ENCODE peak calls at places on chromosomes 3 and 15, in four cellular contexts. M is T-cell, G is foreskin melanocyte, U is activated gamma-delta T cell treated with Interleukin-2 at 50 U/mL for 16 hours. X is an unnamed sample.

GRCh38 chr3:128346562-128346961 is 120.1 kb downstream of the DNAJB8 start:
- DNase-seq in M (no peak), G (no peak), U (no peak), X (no peak)

GRCh38 chr3:23822559-23822958 is 16.8 kb downstream of the UBE2E1 start:
- DNase-seq in M (no peak), G (no peak), U (no peak), X (no peak)

GRCh38 chr3:19221081-19221480 is 72.8 kb downstream of the KCNH8 start:
- DNase-seq in M (no peak), G (no peak), U (no peak), X (no peak)

GRCh38 chr15:101258238-101259144 is 6.6 kb upstream of the CHSY1 start:
- DNase-seq in M (no peak), G (peak), U (peak), X (no peak)

GRCh38 chr3:129481783-129482332 is 41.8 kb downstream of the IFT122 start:
- DNase-seq in M (peak), G (no peak), U (no peak), X (peak)

GRCh38 chr3:144187531-144188230 is 216.1 kb downstream of the DIPK2A start:
- DNase-seq in M (no peak), G (no peak), U (no peak), X (no peak)

GRCh38 chr15:73927476-73928240 is 1.4 kb downstream of the LOXL1 start:
- DNase-seq in M (peak), G (no peak), U (peak), X (peak)

GRCh38 chr3:181660337-181660736 is 51.4 kb upstream of the SOX2 start:
- DNase-seq in M (no peak), G (no peak), U (no peak), X (no peak)

GRCh38 chr3:41267975-41268640 is 68.8 kb downstream of the CTNNB1 start:
- DNase-seq in M (no peak), G (no peak), U (no peak), X (no peak)

GRCh38 chr3:46693897-46694235 is 387 bp upstream of the ALS2CL start:
- DNase-seq in M (peak), G (no peak), U (peak), X (no peak)

GRCh38 chr3:122295286-122295685 is 29.8 kb upstream of the CSTA start:
- DNase-seq in M (no peak), G (no peak), U (no peak), X (no peak)

GRCh38 chr3:130111185-130111864 is 29.7 kb downstream of the ALG1L2 start:
- DNase-seq in M (peak), G (peak), U (peak), X (peak)

GRCh38 chr15:100194955-100195354 is 146.8 kb downstream of the ADAMTS17 start:
- DNase-seq in M (no peak), G (no peak), U (no peak), X (no peak)

GRCh38 chr15:67253517-67254237 is 784 bp downstream of the AAGAB start:
- DNase-seq in M (no peak), G (no peak), U (no peak), X (no peak)

GRCh38 chr3:98733778-98734281 is 29.3 kb upstream of the ST3GAL6 start:
- DNase-seq in M (no peak), G (peak), U (no peak), X (no peak)

GRCh38 chr15:72227720-72228119 is 3.3 kb downstream of the PKM start:
- DNase-seq in M (no peak), G (no peak), U (no peak), X (no peak)

GRCh38 chr3:196867155-196867506 is 589 bp upstream of the SENP5 start:
- DNase-seq in M (no peak), G (no peak), U (no peak), X (no peak)

GRCh38 chr15:75224281-75224680 is 22.6 kb downstream of the C15orf39 start:
- DNase-seq in M (no peak), G (no peak), U (no peak), X (no peak)

GRCh38 chr3:156751461-156752025 is 74.6 kb upstream of the LEKR1 start:
- DNase-seq in M (no peak), G (no peak), U (no peak), X (no peak)

GRCh38 chr3:13595001-13595421 is 46.1 kb downstream of the FBLN2 start:
- DNase-seq in M (no peak), G (no peak), U (no peak), X (no peak)

GRCh38 chr15:68272797-68273271 is 4.7 kb upstream of the FEM1B start:
- DNase-seq in M (no peak), G (peak), U (no peak), X (no peak)

GRCh38 chr15:55915221-55915620 is 78.2 kb downstream of the NEDD4 start:
- DNase-seq in M (no peak), G (no peak), U (no peak), X (no peak)

X was measured in CD4-positive, alpha-beta T cell.